ENCODE peak calls at places on chromosomes 6 and 20, in five cellular contexts. One of them, this sample, is unnamed.
A peak's percentile ranks its signal among the peaks of the same experiment; 100 is the strongest.

GRCh38 chr6:30795549-30796293 is 51.4 kb upstream of the IER3 start:
- DNase-seq in tibial nerve: no peak
- DNase-seq in heart left ventricle: no peak
- DNase-seq in nephron progenitor cell: no peak
- DNase-seq in cardiac fibroblast: no peak
- DNase-seq in this sample: no peak

GRCh38 chr6:116087437-116088027 is 13.1 kb upstream of the NT5DC1 start:
- DNase-seq in nephron progenitor cell: no peak
- DNase-seq in heart left ventricle: no peak
- DNase-seq in cardiac fibroblast: peak; percentile 42
- DNase-seq in tibial nerve: no peak
- DNase-seq in this sample: peak; percentile 18

GRCh38 chr20:25223179-25223661 is 24.7 kb upstream of the PYGB start:
- DNase-seq in nephron progenitor cell: no peak
- DNase-seq in cardiac fibroblast: peak; percentile 97
- DNase-seq in heart left ventricle: no peak
- DNase-seq in tibial nerve: no peak
- DNase-seq in this sample: peak; percentile 18

GRCh38 chr20:50987493-50988210 is 29.0 kb downstream of the MOCS3 start:
- DNase-seq in cardiac fibroblast: peak; percentile 94
- DNase-seq in nephron progenitor cell: peak; percentile 78
- DNase-seq in heart left ventricle: no peak
- DNase-seq in tibial nerve: peak; percentile 92
- DNase-seq in this sample: peak; percentile 77

GRCh38 chr6:37205189-37205996 is 35.4 kb downstream of the PIM1 start:
- DNase-seq in cardiac fibroblast: no peak
- DNase-seq in heart left ventricle: no peak
- DNase-seq in tibial nerve: no peak
- DNase-seq in nephron progenitor cell: no peak
- DNase-seq in this sample: no peak

GRCh38 chr6:127032971-127033370 is 85.5 kb upstream of the RSPO3 start:
- DNase-seq in heart left ventricle: no peak
- DNase-seq in nephron progenitor cell: no peak
- DNase-seq in tibial nerve: no peak
- DNase-seq in cardiac fibroblast: no peak
- DNase-seq in this sample: no peak

GRCh38 chr20:23084845-23085355 is 1.2 kb downstream of the CD93 start:
- DNase-seq in cardiac fibroblast: no peak
- DNase-seq in tibial nerve: no peak
- DNase-seq in nephron progenitor cell: no peak
- DNase-seq in heart left ventricle: no peak
- DNase-seq in this sample: no peak

GRCh38 chr6:10595731-10596664 is 74.8 kb downstream of the GCNT2 start:
- DNase-seq in heart left ventricle: no peak
- DNase-seq in tibial nerve: no peak
- DNase-seq in nephron progenitor cell: no peak
- DNase-seq in cardiac fibroblast: no peak
- DNase-seq in this sample: no peak

GRCh38 chr6:165985926-165986646 is 181.6 kb downstream of the TBXT start:
- DNase-seq in heart left ventricle: no peak
- DNase-seq in cardiac fibroblast: no peak
- DNase-seq in tibial nerve: no peak
- DNase-seq in nephron progenitor cell: peak; percentile 31
- DNase-seq in this sample: no peak

GRCh38 chr6:63677282-63677681 is 41.7 kb downstream of the PHF3 start:
- DNase-seq in heart left ventricle: no peak
- DNase-seq in cardiac fibroblast: peak; percentile 18
- DNase-seq in nephron progenitor cell: no peak
- DNase-seq in tibial nerve: no peak
- DNase-seq in this sample: peak; percentile 24

GRCh38 chr6:112501705-112502104 is 154.6 kb downstream of the RFPL4B start:
- DNase-seq in cardiac fibroblast: peak; percentile 53
- DNase-seq in heart left ventricle: peak; percentile 55
- DNase-seq in nephron progenitor cell: peak; percentile 70
- DNase-seq in tibial nerve: no peak
- DNase-seq in this sample: no peak

GRCh38 chr6:21423106-21423854 is 170.3 kb upstream of the SOX4 start:
- DNase-seq in nephron progenitor cell: peak; percentile 9
- DNase-seq in heart left ventricle: no peak
- DNase-seq in tibial nerve: no peak
- DNase-seq in cardiac fibroblast: no peak
- DNase-seq in this sample: no peak

DNA sequence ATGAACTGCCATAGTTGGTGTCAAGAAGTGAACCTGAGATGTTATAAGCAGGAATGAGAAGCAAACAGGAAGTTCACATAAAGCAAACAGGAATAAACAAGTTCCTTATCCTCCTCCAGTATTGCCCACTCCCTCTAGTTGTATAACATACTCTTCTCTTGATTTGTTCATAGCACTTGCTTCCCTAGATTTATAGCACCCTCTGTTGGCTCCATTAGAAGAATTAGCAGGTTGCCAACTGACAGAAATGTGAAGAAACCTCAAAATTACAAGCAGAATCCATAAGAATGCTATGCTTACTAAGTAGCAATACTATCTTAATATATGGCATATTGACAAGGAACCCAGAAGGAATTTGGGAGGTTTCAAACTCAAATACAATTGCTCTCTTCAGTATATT is 195.4 kb downstream of the TBX18 start:
- DNase-seq in nephron progenitor cell: no peak
- DNase-seq in cardiac fibroblast: peak; percentile 76
- DNase-seq in heart left ventricle: no peak
- DNase-seq in tibial nerve: no peak
- DNase-seq in this sample: peak; percentile 46
- TF ChIP-seq CTCF in nephron progenitor cell: no peak
- TF ChIP-seq CTCF in cardiac fibroblast: peak; percentile 54
- TF ChIP-seq CTCF in heart left ventricle: no peak
- TF ChIP-seq CTCF in tibial nerve: no peak
- TF ChIP-seq CTCF in this sample: peak; percentile 58

DNA sequence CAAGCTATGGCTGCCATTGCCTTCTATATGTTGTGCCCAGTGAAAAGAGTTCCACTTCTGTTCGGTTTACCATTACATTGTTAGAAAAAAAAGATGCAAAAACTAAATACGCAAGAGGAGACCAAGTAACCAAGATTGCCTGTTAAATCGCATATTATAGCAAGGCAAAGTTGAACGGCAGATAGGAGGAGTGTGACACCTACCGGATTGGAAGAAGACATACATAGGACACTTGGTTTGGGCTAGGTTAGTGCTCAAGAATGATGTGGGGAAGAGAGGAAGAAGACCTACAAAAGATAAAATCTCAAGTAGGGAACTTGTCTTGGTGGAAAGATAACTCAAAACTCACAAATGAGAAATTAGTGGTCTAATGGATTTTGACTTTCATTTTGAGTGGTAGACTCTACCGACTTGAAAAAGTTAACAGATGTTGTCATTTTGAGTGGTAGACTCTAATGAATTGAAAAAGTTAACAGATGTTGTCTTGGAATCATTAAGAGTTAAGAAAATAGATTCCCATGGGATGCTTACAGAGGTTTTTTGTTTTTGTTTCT is 95.5 kb downstream of the F13A1 start:
- DNase-seq in cardiac fibroblast: no peak
- DNase-seq in heart left ventricle: no peak
- DNase-seq in tibial nerve: no peak
- DNase-seq in nephron progenitor cell: no peak
- DNase-seq in this sample: no peak
- TF ChIP-seq CTCF in cardiac fibroblast: no peak
- TF ChIP-seq CTCF in heart left ventricle: no peak
- TF ChIP-seq CTCF in tibial nerve: no peak
- TF ChIP-seq CTCF in nephron progenitor cell: no peak
- TF ChIP-seq CTCF in this sample: no peak

GRCh38 chr20:30376767-30377658 is 880.5 kb upstream of the DEFB115 start:
- DNase-seq in nephron progenitor cell: no peak
- DNase-seq in cardiac fibroblast: peak; percentile 85
- DNase-seq in tibial nerve: peak; percentile 54
- DNase-seq in heart left ventricle: peak; percentile 78
- DNase-seq in this sample: peak; percentile 44
- TF ChIP-seq CTCF in nephron progenitor cell: no peak
- TF ChIP-seq CTCF in cardiac fibroblast: peak; percentile 61
- TF ChIP-seq CTCF in tibial nerve: peak; percentile 71
- TF ChIP-seq CTCF in heart left ventricle: peak; percentile 55
- TF ChIP-seq CTCF in this sample: peak; percentile 57

DNA sequence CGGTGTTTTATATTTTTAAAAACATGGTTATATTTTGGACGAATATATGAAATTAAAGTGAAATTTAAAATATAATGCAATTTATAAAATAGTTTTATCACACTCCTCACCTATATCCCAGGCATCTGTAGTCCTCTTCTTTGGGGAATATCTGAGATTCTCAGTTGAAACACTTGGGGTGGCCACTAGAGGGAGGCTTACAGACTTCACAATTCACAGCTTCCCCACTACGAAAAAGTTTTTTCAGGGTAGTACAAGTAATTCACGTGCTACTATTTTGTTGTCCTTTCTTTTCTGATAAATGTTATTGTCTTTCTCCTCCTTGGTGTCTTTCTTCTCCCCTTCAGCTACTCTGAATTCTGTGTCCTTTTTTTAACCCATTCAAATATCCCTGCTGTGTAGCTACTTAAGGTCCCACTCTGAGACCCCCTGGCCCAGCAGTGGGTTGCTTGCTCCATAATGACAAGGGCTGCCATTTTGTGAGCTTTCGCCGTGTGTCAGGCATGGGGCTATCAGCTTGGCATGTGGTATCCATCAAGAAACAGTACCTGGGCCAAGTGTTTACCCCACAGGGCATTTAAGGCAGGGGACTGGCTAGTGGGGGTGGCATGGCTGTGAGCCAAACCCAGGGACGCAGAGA is 43.6 kb upstream of the PHACTR3 start:
- DNase-seq in tibial nerve: no peak
- DNase-seq in nephron progenitor cell: no peak
- DNase-seq in cardiac fibroblast: peak; percentile 21
- DNase-seq in heart left ventricle: no peak
- DNase-seq in this sample: no peak
- TF ChIP-seq CTCF in tibial nerve: no peak
- TF ChIP-seq CTCF in nephron progenitor cell: peak; percentile 30
- TF ChIP-seq CTCF in cardiac fibroblast: peak; percentile 29
- TF ChIP-seq CTCF in heart left ventricle: peak; percentile 54
- TF ChIP-seq CTCF in this sample: peak; percentile 62

This sample was measured in AG09319.